ENCODE peak calls at places on chromosome 6, in seven cellular contexts. T is SW 1271; G is GM03348; L is naive thymus-derived CD8-positive, alpha-beta T cell; X is HTR-8/SVneo; U is naive B cell; D is NCI-H748 treated with DMSO at 0.1 percent for 48 hours. Q is an unnamed sample.

GRCh38 chr6:142822882-142823578 is 121.9 kb downstream of the HIVEP2 start:
- DNase-seq in T (no peak), G (no peak), L (no peak), X (no peak), U (no peak), D (peak), Q (no peak)

GRCh38 chr6:132478697-132479096 is 34.2 kb downstream of the STX7 start:
- DNase-seq in T (no peak), G (no peak), L (no peak), X (no peak), U (no peak), D (no peak), Q (no peak)

GRCh38 chr6:108632441-108632840 is 71.7 kb downstream of the FOXO3 start:
- DNase-seq in T (no peak), G (no peak), L (no peak), X (no peak), U (no peak), D (no peak), Q (no peak)

GRCh38 chr6:125824946-125825786 is 34.4 kb downstream of the NCOA7 start:
- DNase-seq in T (no peak), G (peak), L (no peak), X (no peak), U (no peak), D (no peak), Q (no peak)

GRCh38 chr6:11999245-11999644 is 12.9 kb upstream of the HIVEP1 start:
- DNase-seq in T (no peak), G (peak), L (no peak), X (no peak), U (no peak), D (no peak), Q (no peak)

GRCh38 chr6:124699038-124699437 is 263.2 kb upstream of the RNF217 start:
- DNase-seq in T (no peak), G (no peak), L (no peak), X (no peak), U (no peak), D (no peak), Q (no peak)

GRCh38 chr6:148848915-148849314 is 102.1 kb downstream of the UST start:
- DNase-seq in T (no peak), G (no peak), L (no peak), X (no peak), U (no peak), D (no peak), Q (no peak)

GRCh38 chr6:10882654-10883053 is 813 bp upstream of the GCM2 start:
- DNase-seq in T (no peak), G (no peak), L (no peak), X (no peak), U (no peak), D (no peak), Q (no peak)

GRCh38 chr6:159461998-159462397 is 231.0 kb downstream of the SOD2 start:
- DNase-seq in T (no peak), G (no peak), L (no peak), X (no peak), U (no peak), D (no peak), Q (no peak)

GRCh38 chr6:44257007-44257752 is at the start of gene SLC35B2:
- DNase-seq in T (peak), G (peak), L (peak), X (peak), U (peak), D (peak), Q (peak)

GRCh38 chr6:33958863-33959651 is 155.3 kb upstream of the MLN start:
- DNase-seq in T (no peak), G (no peak), L (no peak), X (no peak), U (no peak), D (no peak), Q (no peak)

GRCh38 chr6:5095236-5095635 is 10.1 kb downstream of the PPP1R3G start:
- DNase-seq in T (no peak), G (no peak), L (no peak), X (no peak), U (no peak), D (no peak), Q (no peak)

GRCh38 chr6:53493635-53494025 is 51.3 kb downstream of the GCLC start:
- DNase-seq in T (no peak), G (peak), L (no peak), X (no peak), U (no peak), D (no peak), Q (no peak)

GRCh38 chr6:43948527-43949450 is 178.5 kb downstream of the MRPL14 start:
- DNase-seq in T (no peak), G (no peak), L (no peak), X (no peak), U (no peak), D (no peak), Q (no peak)

GRCh38 chr6:24581084-24581669 is 64.8 kb downstream of the KIAA0319 start:
- DNase-seq in T (peak), G (peak), L (peak), X (peak), U (peak), D (peak), Q (peak)

GRCh38 chr6:79841577-79842381 is 105.6 kb downstream of the ELOVL4 start:
- DNase-seq in T (no peak), G (no peak), L (no peak), X (no peak), U (no peak), D (no peak), Q (no peak)

GRCh38 chr6:52454556-52454955 is 34.4 kb downstream of the EFHC1 start:
- DNase-seq in T (no peak), G (peak), L (no peak), X (peak), U (no peak), D (no peak), Q (no peak)

GRCh38 chr6:23228439-23229024 is 659.2 kb downstream of the HDGFL1 start:
- DNase-seq in T (no peak), G (no peak), L (no peak), X (no peak), U (no peak), D (no peak), Q (no peak)

GRCh38 chr6:148419430-148419829 is 76.8 kb downstream of the SASH1 start:
- DNase-seq in T (no peak), G (no peak), L (no peak), X (no peak), U (no peak), D (no peak), Q (no peak)

GRCh38 chr6:41356838-41357237 is 21.4 kb downstream of the NCR2 start:
- DNase-seq in T (no peak), G (no peak), L (no peak), X (no peak), U (no peak), D (no peak), Q (no peak)

Q was measured in naive thymus-derived CD4-positive, alpha-beta T cell.